ENCODE peak calls at places on chromosomes 16 and 17, in five cellular contexts. V is GM12865, Y is cardiac muscle cell, C is astrocyte of the spinal cord, S is uterus. E is an unnamed sample.

GRCh38 chr16:4850211-4850610 is 2.9 kb downstream of the UBN1 start:
- DNase-seq in V (no peak), Y (peak), C (no peak), S (no peak), E (no peak)

GRCh38 chr16:3171855-3172593 is 16.0 kb upstream of the OR1F1 start:
- DNase-seq in V (peak), Y (no peak), C (no peak), S (no peak), E (peak)

GRCh38 chr16:48246066-48246465 is 1.3 kb downstream of the ABCC11 start:
- DNase-seq in V (no peak), Y (peak), C (no peak), S (no peak), E (no peak)

GRCh38 chr17:40530988-40531971 is 29.9 kb upstream of the TNS4 start:
- DNase-seq in V (peak), Y (no peak), C (no peak), S (peak), E (no peak)

GRCh38 chr16:53433930-53434435 is 288 bp upstream of the RBL2 start:
- DNase-seq in V (no peak), Y (peak), C (no peak), S (peak), E (no peak)

GRCh38 chr16:75256059-75256870 is 4.8 kb upstream of the BCAR1 start:
- DNase-seq in V (no peak), Y (no peak), C (no peak), S (peak), E (no peak)

GRCh38 chr16:66277311-66278070 is 89.0 kb upstream of the CDH5 start:
- DNase-seq in V (no peak), Y (no peak), C (no peak), S (no peak), E (no peak)

GRCh38 chr17:14833201-14833773 is 431.8 kb downstream of the PMP22 start:
- DNase-seq in V (no peak), Y (peak), C (peak), S (no peak), E (peak)

GRCh38 chr17:65662166-65662565 is 100.7 kb upstream of the AXIN2 start:
- DNase-seq in V (no peak), Y (peak), C (no peak), S (no peak), E (peak)

GRCh38 chr16:74811911-74812310 is 37.3 kb upstream of the FA2H start:
- DNase-seq in V (no peak), Y (no peak), C (no peak), S (no peak), E (no peak)

GRCh38 chr16:57384248-57385070 is 12.2 kb downstream of the CX3CL1 start:
- DNase-seq in V (no peak), Y (no peak), C (no peak), S (no peak), E (no peak)

GRCh38 chr16:73095142-73095791 is 47.3 kb upstream of the ZFHX3 start:
- DNase-seq in V (no peak), Y (no peak), C (no peak), S (no peak), E (no peak)

GRCh38 chr17:65885484-65885883 is 306.4 kb downstream of the CEP112 start:
- DNase-seq in V (no peak), Y (no peak), C (no peak), S (no peak), E (no peak)

GRCh38 chr17:37558299-37558698 is 50.9 kb downstream of the SYNRG start:
- DNase-seq in V (no peak), Y (no peak), C (no peak), S (no peak), E (no peak)

GRCh38 chr17:64574646-64575045 is 67.9 kb downstream of the CEP95 start:
- DNase-seq in V (no peak), Y (no peak), C (no peak), S (no peak), E (no peak)

GRCh38 chr17:73289549-73290254 is 22.1 kb downstream of the CDC42EP4 start:
- DNase-seq in V (no peak), Y (no peak), C (no peak), S (no peak), E (no peak)

GRCh38 chr17:76139801-76140660 is 1.0 kb downstream of the FOXJ1 start:
- DNase-seq in V (peak), Y (no peak), C (no peak), S (no peak), E (no peak)

GRCh38 chr16:2033057-2033911 is 6.6 kb downstream of the NHERF2 start:
- DNase-seq in V (no peak), Y (peak), C (peak), S (peak), E (peak)

GRCh38 chr17:17751489-17751995 is 70.3 kb downstream of the RAI1 start:
- DNase-seq in V (peak), Y (no peak), C (no peak), S (no peak), E (no peak)

GRCh38 chr17:10657866-10658265 is 757 bp upstream of the MYH3 start:
- DNase-seq in V (no peak), Y (no peak), C (no peak), S (no peak), E (no peak)

GRCh38 chr16:65421596-65421995 is 299.7 kb upstream of the CDH11 start:
- DNase-seq in V (no peak), Y (no peak), C (no peak), S (no peak), E (no peak)

GRCh38 chr17:72602517-72603345 is 481.9 kb downstream of the SOX9 start:
- DNase-seq in V (peak), Y (peak), C (peak), S (no peak), E (peak)

GRCh38 chr17:56653877-56654276 is 60.4 kb downstream of the NOG start:
- DNase-seq in V (peak), Y (peak), C (peak), S (no peak), E (peak)

GRCh38 chr17:57114085-57114673 is 29.1 kb downstream of the AKAP1 start:
- DNase-seq in V (peak), Y (peak), C (no peak), S (peak), E (no peak)

GRCh38 chr16:4800290-4801041 is 2.0 kb downstream of the ROGDI start:
- DNase-seq in V (peak), Y (no peak), C (no peak), S (no peak), E (no peak)

DNA sequence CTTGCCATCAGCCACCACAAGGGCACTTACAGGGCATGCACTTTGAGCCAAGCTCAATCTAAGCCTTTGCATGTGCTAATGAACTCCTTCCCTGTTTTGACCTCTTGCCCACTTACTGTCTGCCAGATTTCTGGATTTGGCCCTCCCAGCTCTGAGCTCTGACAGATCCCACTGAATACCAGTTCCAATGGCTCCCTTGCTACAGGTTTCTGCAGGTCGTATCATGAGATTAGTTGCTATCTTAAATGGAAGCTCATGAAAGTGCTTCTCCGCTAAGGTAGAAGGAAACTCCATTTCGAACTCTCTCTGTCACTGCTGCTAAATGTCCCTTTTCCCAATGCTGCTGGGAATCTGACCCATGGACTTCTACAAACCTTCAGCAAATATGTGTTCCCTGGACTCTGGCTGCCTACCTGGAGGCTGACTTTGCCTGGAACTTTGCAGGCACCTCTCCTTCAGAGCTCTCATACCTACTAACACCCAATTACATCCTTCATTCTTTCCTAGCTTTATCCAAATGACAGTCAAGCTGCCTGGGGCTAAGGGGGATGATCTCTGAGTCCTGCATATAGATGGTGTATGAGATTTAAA is 23.5 kb upstream of the TOB1 start:
- DNase-seq in V (no peak), Y (no peak), C (no peak), S (no peak), E (no peak)
- TF ChIP-seq CTCF in V (no peak), Y (no peak), C (no peak), S (no peak), E (no peak)

GRCh38 chr17:61616783-61617182 is 25.8 kb upstream of the NACA2 start:
- DNase-seq in V (no peak), Y (no peak), C (no peak), S (no peak), E (no peak)

GRCh38 chr17:61617261-61617660 is 26.2 kb upstream of the NACA2 start:
- DNase-seq in V (no peak), Y (no peak), C (no peak), S (no peak), E (no peak)

GRCh38 chr17:61611323-61611722 is 20.3 kb upstream of the NACA2 start:
- DNase-seq in V (no peak), Y (no peak), C (no peak), S (no peak), E (no peak)

GRCh38 chr17:61618950-61619349 is 27.9 kb upstream of the NACA2 start:
- DNase-seq in V (no peak), Y (no peak), C (no peak), S (no peak), E (no peak)

GRCh38 chr17:61614219-61614618 is 23.2 kb upstream of the NACA2 start:
- DNase-seq in V (no peak), Y (no peak), C (no peak), S (no peak), E (no peak)
- TF ChIP-seq CTCF in V (no peak), Y (no peak), C (no peak), S (no peak), E (no peak)

GRCh38 chr17:3827124-3827773 is 18.8 kb downstream of the NCBP3 start:
- DNase-seq in V (peak), Y (peak), C (peak), S (peak), E (peak)
- TF ChIP-seq CTCF in V (peak), Y (peak), C (peak), S (peak), E (peak)

GRCh38 chr17:50640701-50641338 is 6.1 kb downstream of the ABCC3 start:
- DNase-seq in V (no peak), Y (peak), C (no peak), S (no peak), E (peak)
- TF ChIP-seq CTCF in V (no peak), Y (no peak), C (no peak), S (no peak), E (no peak)

DNA sequence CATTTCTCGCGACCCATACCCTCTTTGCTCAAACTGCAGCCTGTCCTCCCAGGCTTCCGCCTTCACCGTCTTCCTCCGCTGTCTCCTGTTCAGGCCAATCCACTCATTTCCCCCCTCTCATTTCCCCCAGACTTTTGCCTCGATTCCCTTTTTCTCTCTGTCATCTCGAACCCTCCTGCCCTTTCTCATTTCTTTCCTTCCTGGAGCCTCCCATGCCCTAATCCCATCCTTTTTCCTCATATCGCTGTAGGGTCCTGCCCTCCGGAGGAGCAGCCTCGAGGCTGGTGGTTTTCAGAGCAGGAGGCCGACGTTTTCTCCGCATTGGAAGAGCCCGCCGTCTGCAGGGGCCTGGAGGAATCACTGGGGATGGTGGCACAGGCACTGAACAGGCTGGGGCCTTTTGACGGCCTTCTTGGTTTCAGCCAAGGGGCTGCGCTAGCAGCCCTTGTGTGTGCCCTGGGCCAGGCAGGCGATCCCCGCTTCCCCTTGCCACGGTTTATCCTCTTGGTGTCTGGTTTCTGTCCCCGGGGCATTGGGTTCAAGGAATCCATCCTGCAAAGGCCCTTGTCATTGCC is 620 bp downstream of the OVCA2 start:
- DNase-seq in V (peak), Y (peak), C (peak), S (no peak), E (no peak)
- TF ChIP-seq CTCF in V (no peak), Y (peak), C (peak), S (peak), E (no peak)

DNA sequence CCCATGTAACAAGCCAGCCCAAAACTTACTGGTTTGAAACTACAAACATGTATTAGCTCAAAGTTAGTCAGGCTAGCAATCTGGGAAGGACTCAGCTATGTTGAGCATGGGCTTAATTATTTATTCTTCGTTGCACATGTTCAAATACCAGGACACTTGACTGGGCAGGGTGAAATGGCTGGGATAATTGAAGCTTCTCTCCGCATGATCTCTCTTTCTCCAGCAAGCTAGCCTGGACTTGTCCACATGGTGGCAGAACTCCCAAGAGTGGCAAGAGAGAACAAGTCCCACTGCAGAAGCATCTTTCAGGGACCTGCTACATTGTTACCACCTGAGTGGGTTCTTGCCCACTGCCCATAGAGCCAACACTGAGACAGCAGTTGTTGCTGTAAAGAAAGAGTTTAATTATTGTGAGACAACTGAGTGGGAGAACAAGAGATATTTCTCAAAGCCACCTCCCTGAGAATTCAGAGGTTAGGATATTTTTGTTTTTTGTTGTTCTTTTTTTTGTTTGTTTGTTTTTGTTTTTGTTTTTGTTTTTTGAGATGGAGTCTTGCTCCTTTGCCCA is 16.8 kb upstream of the ATF7IP2 start:
- DNase-seq in V (peak), Y (no peak), C (no peak), S (no peak), E (no peak)
- TF ChIP-seq CTCF in V (no peak), Y (no peak), C (no peak), S (no peak), E (no peak)

GRCh38 chr17:48023408-48024148 is 14.0 kb downstream of the COPZ2 start:
- DNase-seq in V (peak), Y (peak), C (peak), S (peak), E (peak)
- TF ChIP-seq CTCF in V (no peak), Y (peak), C (no peak), S (peak), E (peak)

E was measured in HFFc6.